ENCODE peak calls at places on chromosome 13, in eight cellular contexts. H, A, K, W, I, M, F and P are unnamed samples.

GRCh38 chr13:100274942-100275506 is 186.1 kb downstream of the PCCA start:
- ATAC-seq in I (no peak), H (no peak), M (no peak), K (no peak), F (no peak), W (no peak), A (no peak), P (no peak)

GRCh38 chr13:110669036-110669435 is 36.9 kb downstream of the CARS2 start:
- ATAC-seq in A (no peak), M (no peak), I (no peak), F (no peak), W (no peak), H (no peak), K (no peak), P (no peak)

GRCh38 chr13:29885967-29886366 is 35.5 kb upstream of the UBL3 start:
- ATAC-seq in K (no peak), I (no peak), W (peak), F (peak), H (peak), M (no peak), A (peak), P (no peak)

GRCh38 chr13:49756263-49756662 is 36.2 kb downstream of the KPNA3 start:
- ATAC-seq in F (no peak), A (no peak), M (no peak), H (no peak), K (no peak), W (no peak), I (no peak), P (no peak)

GRCh38 chr13:40060318-40061007 is 405.0 kb downstream of the COG6 start:
- ATAC-seq in M (peak), A (peak), H (no peak), K (no peak), F (peak), W (no peak), I (peak), P (peak)

GRCh38 chr13:98821372-98822237 is 69.1 kb upstream of the SLC15A1 start:
- ATAC-seq in W (no peak), K (peak), I (peak), H (no peak), M (peak), F (no peak), A (no peak), P (no peak)

GRCh38 chr13:101454767-101455166 is 2.3 kb downstream of the ITGBL1 start:
- ATAC-seq in H (no peak), F (no peak), W (no peak), A (no peak), M (no peak), I (no peak), K (no peak), P (no peak)

GRCh38 chr13:102484329-102484728 is 82.5 kb upstream of the FGF14 start:
- ATAC-seq in W (no peak), H (no peak), F (no peak), K (no peak), M (no peak), A (no peak), I (no peak), P (no peak)

GRCh38 chr13:28475916-28476725 is 18.8 kb downstream of the FLT1 start:
- ATAC-seq in M (no peak), I (no peak), W (no peak), K (peak), F (peak), H (no peak), A (no peak), P (no peak)

GRCh38 chr13:100722517-100722916 is 47.9 kb upstream of the TMTC4 start:
- ATAC-seq in H (no peak), M (peak), A (no peak), W (no peak), F (no peak), I (no peak), K (no peak), P (no peak)

GRCh38 chr13:95002968-95003813 is 290.8 kb upstream of the SOX21 start:
- ATAC-seq in H (no peak), M (no peak), K (no peak), F (no peak), W (no peak), A (no peak), I (no peak), P (peak)

GRCh38 chr13:44470623-44471562 is 97.3 kb downstream of the SERP2 start:
- ATAC-seq in K (no peak), I (no peak), F (no peak), W (no peak), M (no peak), H (no peak), A (no peak), P (no peak)

GRCh38 chr13:94309997-94310842 is 169.3 kb downstream of the DCT start:
- ATAC-seq in A (no peak), H (no peak), K (no peak), M (no peak), W (no peak), I (no peak), F (no peak), P (no peak)

GRCh38 chr13:44128522-44128921 is 245.1 kb upstream of the SERP2 start:
- ATAC-seq in I (peak), M (no peak), F (no peak), A (no peak), H (no peak), W (no peak), K (peak), P (no peak)

GRCh38 chr13:111245781-111246384 is 74.6 kb upstream of the TEX29 start:
- ATAC-seq in F (peak), K (no peak), W (no peak), I (no peak), A (no peak), H (no peak), M (no peak), P (no peak)

GRCh38 chr13:25882732-25883357 is 169.0 kb downstream of the SHISA2 start:
- ATAC-seq in W (peak), M (peak), K (no peak), A (peak), H (peak), I (no peak), F (no peak), P (no peak)

GRCh38 chr13:43749503-43749902 is 37.3 kb downstream of the ENOX1 start:
- ATAC-seq in W (no peak), M (no peak), A (no peak), I (no peak), H (no peak), K (no peak), F (peak), P (no peak)

GRCh38 chr13:96052655-96053002 is 572 bp downstream of the UGGT2 start:
- ATAC-seq in H (no peak), K (peak), W (no peak), I (peak), M (peak), F (no peak), A (no peak), P (peak)

GRCh38 chr13:111005808-111006494 is 91.1 kb upstream of the ANKRD10 start:
- ATAC-seq in F (no peak), M (no peak), W (no peak), A (no peak), H (no peak), K (peak), I (peak), P (no peak)